ENCODE peak calls at places on chromosomes 12 and 14, in nine cellular contexts. R is hypothalamus, M is NCI-H1105, X is left colon, U is adrenal gland, V is NCI-H510A treated with DMSO at 0.1 percent for 48 hours, Y is choroid plexus epithelial cell, O is SJSA1, Q is T47D. F is an unnamed sample.

GRCh38 chr12:29395356-29395755 is 14.4 kb upstream of the ERGIC2 start:
- DNase-seq in R (no peak), M (no peak), X (no peak), U (no peak), V (no peak), Y (no peak), O (no peak), Q (no peak), F (no peak)

GRCh38 chr12:49219417-49220026 is 30.6 kb upstream of the TUBA1A start:
- DNase-seq in R (no peak), M (no peak), X (no peak), U (no peak), V (no peak), Y (no peak), O (no peak), Q (no peak), F (peak; percentile 76)

GRCh38 chr12:1562813-1563412 is 31.5 kb downstream of the FBXL14 start:
- DNase-seq in R (no peak), M (no peak), X (no peak), U (no peak), V (no peak), Y (peak; percentile 43), O (peak; percentile 46), Q (no peak), F (no peak)

GRCh38 chr12:50621435-50622304 is 116.9 kb downstream of the DIP2B start:
- DNase-seq in R (no peak), M (no peak), X (peak; percentile 66), U (no peak), V (no peak), Y (no peak), O (peak; percentile 57), Q (no peak), F (no peak)

GRCh38 chr12:23193552-23193951 is 568.6 kb downstream of the ETNK1 start:
- DNase-seq in R (no peak), M (no peak), X (no peak), U (no peak), V (no peak), Y (no peak), O (no peak), Q (no peak), F (no peak)

GRCh38 chr12:19113464-19113863 is 16.1 kb upstream of the PLEKHA5 start:
- DNase-seq in R (no peak), M (no peak), X (no peak), U (no peak), V (no peak), Y (no peak), O (no peak), Q (no peak), F (no peak)

GRCh38 chr12:107344035-107344808 is 250.9 kb upstream of the CRY1 start:
- DNase-seq in R (no peak), M (no peak), X (no peak), U (no peak), V (no peak), Y (peak; percentile 79), O (peak; percentile 21), Q (no peak), F (no peak)

GRCh38 chr12:131231194-131231980 is 277.7 kb downstream of the ADGRD1 start:
- DNase-seq in R (no peak), M (no peak), X (no peak), U (no peak), V (no peak), Y (no peak), O (no peak), Q (no peak), F (no peak)

GRCh38 chr14:21711360-21711961 is 37.8 kb upstream of the OR4E1 start:
- DNase-seq in R (no peak), M (no peak), X (no peak), U (peak; percentile 27), V (peak; percentile 48), Y (peak; percentile 76), O (peak; percentile 5), Q (peak; percentile 53), F (peak; percentile 43)

GRCh38 chr12:13817131-13817530 is 164.3 kb downstream of the GRIN2B start:
- DNase-seq in R (no peak), M (no peak), X (no peak), U (no peak), V (no peak), Y (no peak), O (no peak), Q (no peak), F (no peak)

GRCh38 chr14:104639481-104639880 is 34.9 kb upstream of the TMEM179 start:
- DNase-seq in R (no peak), M (no peak), X (no peak), U (no peak), V (no peak), Y (no peak), O (no peak), Q (no peak), F (no peak)

GRCh38 chr12:127716181-127716580 is 550.8 kb upstream of the TMEM132C start:
- DNase-seq in R (no peak), M (peak; percentile 10), X (no peak), U (no peak), V (no peak), Y (no peak), O (no peak), Q (no peak), F (no peak)

GRCh38 chr12:39102474-39103209 is 197.3 kb upstream of the CPNE8 start:
- DNase-seq in R (no peak), M (no peak), X (no peak), U (no peak), V (no peak), Y (no peak), O (no peak), Q (no peak), F (no peak)

GRCh38 chr12:32548691-32549412 is 130.2 kb upstream of the DNM1L start:
- DNase-seq in R (no peak), M (no peak), X (no peak), U (peak; percentile 62), V (no peak), Y (peak; percentile 95), O (no peak), Q (peak; percentile 38), F (no peak)

GRCh38 chr12:107600596-107601144 is 84.9 kb upstream of the PWP1 start:
- DNase-seq in R (no peak), M (no peak), X (no peak), U (no peak), V (no peak), Y (no peak), O (no peak), Q (no peak), F (no peak)